ENCODE peak calls at places on chromosome 6, in ten cellular contexts. X is pulmonary artery endothelial cell; O is hippocampal formation; S is activated CD8-positive, alpha-beta memory T cell treated with anti-CD3 and anti-CD28 coated beads for 24 hours; Z is NCI-H748 treated with DMSO at 0.1 percent for 48 hours; V is neural crest cell; C is fibroblast of mammary gland; J is bronchial epithelial cell; P is SK-N-SH; L is B cell. K is an unnamed sample.

GRCh38 chr6:125587624-125588023 is 161.8 kb upstream of the HEY2 start:
- DNase-seq in C (no peak), S (no peak), Z (no peak), P (no peak), V (no peak), O (no peak), L (no peak), X (no peak), J (no peak), K (no peak)

GRCh38 chr6:5260661-5261544 is at the start of the genes FARS2 and LYRM4:
- DNase-seq in S (peak; percentile 99), J (peak; percentile 59), X (peak; percentile 43), V (peak; percentile 89), P (peak; percentile 97), L (peak; percentile 95), C (peak; percentile 74), Z (peak; percentile 87), O (peak; percentile 94), K (peak; percentile 84)

GRCh38 chr6:105492706-105493673 is 90.1 kb upstream of the PREP start:
- DNase-seq in V (no peak), Z (no peak), C (peak; percentile 30), O (no peak), P (no peak), L (no peak), S (no peak), X (no peak), J (peak; percentile 65), K (no peak)

GRCh38 chr6:43448916-43449315 is 6.4 kb downstream of the DLK2 start:
- DNase-seq in O (no peak), J (no peak), S (no peak), V (no peak), Z (no peak), L (no peak), C (no peak), X (no peak), P (no peak), K (no peak)

GRCh38 chr6:1837868-1838267 is 228.2 kb downstream of the FOXC1 start:
- DNase-seq in L (no peak), Z (no peak), V (no peak), O (no peak), C (no peak), S (no peak), P (no peak), J (peak; percentile 49), X (no peak), K (no peak)

GRCh38 chr6:63824722-63825121 is 189.1 kb downstream of the PHF3 start:
- DNase-seq in Z (no peak), J (no peak), C (no peak), L (no peak), V (no peak), S (no peak), O (no peak), P (no peak), X (no peak), K (no peak)

GRCh38 chr6:72425003-72425681 is 196.7 kb upstream of the KCNQ5 start:
- DNase-seq in V (no peak), C (peak; percentile 89), S (no peak), O (no peak), P (no peak), Z (no peak), J (peak; percentile 87), L (no peak), X (no peak), K (no peak)

GRCh38 chr6:40389176-40389767 is 197.9 kb downstream of the LRFN2 start:
- DNase-seq in P (no peak), X (no peak), J (no peak), S (peak; percentile 17), C (no peak), V (no peak), Z (no peak), L (no peak), O (no peak), K (no peak)

GRCh38 chr6:106617302-106617701 is 12.0 kb downstream of the RTN4IP1 start:
- DNase-seq in J (no peak), P (no peak), C (no peak), Z (no peak), O (no peak), X (no peak), L (no peak), S (no peak), V (no peak), K (no peak)

GRCh38 chr6:95133578-95133977 is 443.8 kb upstream of the MANEA start:
- DNase-seq in V (no peak), O (no peak), J (peak; percentile 57), P (no peak), C (no peak), Z (peak; percentile 50), X (no peak), S (no peak), L (no peak), K (no peak)

GRCh38 chr6:36078159-36078558 is 50.6 kb downstream of the MAPK14 start:
- DNase-seq in C (no peak), S (no peak), P (no peak), O (no peak), Z (no peak), J (no peak), V (no peak), L (no peak), X (no peak), K (no peak)

GRCh38 chr6:156658186-156658585 is 119.0 kb upstream of the ARID1B start:
- DNase-seq in J (no peak), Z (no peak), V (no peak), L (no peak), X (no peak), O (no peak), P (no peak), S (no peak), C (peak; percentile 75), K (no peak)

GRCh38 chr6:5315883-5316282 is 54.6 kb downstream of the FARS2 start:
- DNase-seq in S (no peak), P (peak; percentile 56), O (no peak), Z (no peak), C (peak; percentile 59), J (no peak), V (no peak), X (no peak), L (no peak), K (no peak)

GRCh38 chr6:112665114-112665513 is 318.0 kb downstream of the RFPL4B start:
- DNase-seq in P (no peak), Z (no peak), X (no peak), J (no peak), C (peak; percentile 93), O (no peak), V (no peak), S (no peak), L (no peak), K (no peak)

GRCh38 chr6:13296536-13296997 is 31.8 kb downstream of the TBC1D7 start:
- DNase-seq in J (no peak), X (no peak), Z (no peak), V (no peak), L (no peak), P (no peak), S (no peak), C (no peak), O (no peak), K (no peak)

GRCh38 chr6:52352239-52353008 is 9.5 kb upstream of the PAQR8 start:
- DNase-seq in X (peak; percentile 51), S (no peak), L (peak; percentile 38), J (peak; percentile 99), V (no peak), C (peak; percentile 98), P (no peak), O (no peak), Z (peak; percentile 27), K (peak; percentile 54)

GRCh38 chr6:104301921-104302320 is 557.8 kb downstream of the HACE1 start:
- DNase-seq in V (no peak), Z (no peak), X (no peak), C (no peak), P (no peak), J (no peak), L (no peak), S (no peak), O (no peak), K (no peak)

GRCh38 chr6:1781152-1781848 is 171.6 kb downstream of the FOXC1 start:
- DNase-seq in V (no peak), X (peak; percentile 22), P (no peak), S (no peak), L (no peak), J (no peak), Z (no peak), O (no peak), C (no peak), K (no peak)

GRCh38 chr6:72950114-72950860 is 275.0 kb downstream of the KHDC1L start:
- DNase-seq in X (no peak), Z (no peak), O (no peak), L (no peak), J (peak; percentile 85), C (peak; percentile 86), P (no peak), V (no peak), S (no peak), K (no peak)

GRCh38 chr6:88866856-88867255 is 96.6 kb downstream of the RNGTT start:
- DNase-seq in C (peak; percentile 17), V (no peak), P (no peak), S (no peak), L (no peak), J (no peak), X (no peak), Z (no peak), O (no peak), K (no peak)

GRCh38 chr6:33750244-33750991 is 3.7 kb upstream of the IP6K3 start:
- DNase-seq in X (no peak), L (no peak), S (no peak), J (peak; percentile 42), V (no peak), Z (no peak), O (no peak), P (no peak), C (peak; percentile 49), K (no peak)

GRCh38 chr6:40996591-40997247 is 42.3 kb downstream of the UNC5CL start:
- DNase-seq in X (peak; percentile 36), P (no peak), J (peak; percentile 3), V (no peak), S (no peak), C (no peak), Z (no peak), L (no peak), O (no peak), K (no peak)

GRCh38 chr6:53070808-53071207 is 5.6 kb downstream of the FBXO9 start:
- DNase-seq in C (no peak), X (no peak), Z (no peak), L (no peak), S (no peak), V (no peak), J (no peak), O (no peak), P (peak; percentile 29), K (no peak)

GRCh38 chr6:124613050-124613449 is 349.2 kb upstream of the RNF217 start:
- DNase-seq in J (no peak), P (no peak), L (no peak), C (no peak), X (no peak), V (no peak), S (no peak), Z (no peak), O (no peak), K (no peak)

GRCh38 chr6:14506656-14507242 is 389.2 kb downstream of the CD83 start:
- DNase-seq in S (no peak), O (no peak), Z (no peak), J (peak; percentile 25), C (no peak), V (no peak), L (no peak), P (no peak), X (no peak), K (peak; percentile 14)

GRCh38 chr6:114249522-114249921 is 93.3 kb downstream of the HS3ST5 start:
- DNase-seq in O (no peak), V (no peak), S (no peak), C (no peak), X (no peak), Z (no peak), P (no peak), L (no peak), J (no peak), K (no peak)

GRCh38 chr6:149387787-149388512 is 12.1 kb upstream of the SUMO4 start:
- DNase-seq in L (no peak), P (no peak), S (no peak), O (no peak), J (no peak), Z (no peak), C (no peak), V (no peak), X (no peak), K (no peak)

GRCh38 chr6:35089216-35089934 is 51.8 kb downstream of the TCP11 start:
- DNase-seq in Z (no peak), O (no peak), J (no peak), V (no peak), S (no peak), L (no peak), P (peak; percentile 8), X (no peak), C (no peak), K (no peak)